ENCODE peak calls at places on chromosomes 11 and 22, in four cellular contexts. X is GM12878, H is K562, L is SK-N-SH. K is an unnamed sample.

GRCh38 chr11:22792497-22792896 is 37.1 kb downstream of the SVIP start:
- DNase-seq in H (peak; percentile 56), L (no peak), X (no peak), K (no peak)

GRCh38 chr11:73509188-73509587 is 88.7 kb downstream of the FAM168A start:
- DNase-seq in L (no peak), X (no peak), H (no peak), K (no peak)

GRCh38 chr11:1875093-1875785 is 16.5 kb downstream of the PRR33 start:
- DNase-seq in X (no peak), L (peak; percentile 30), H (no peak), K (no peak)

GRCh38 chr11:74012072-74012809 is 3.4 kb upstream of the UCP3 start:
- DNase-seq in L (no peak), X (no peak), H (no peak), K (no peak)

GRCh38 chr11:68961245-68961644 is 19.5 kb downstream of the MRGPRD start:
- DNase-seq in H (no peak), L (peak; percentile 43), X (no peak), K (no peak)

GRCh38 chr22:36086629-36087254 is 58.1 kb upstream of the RBFOX2 start:
- DNase-seq in H (no peak), X (no peak), L (no peak), K (no peak)

GRCh38 chr11:22130462-22131053 is 62.3 kb upstream of the ANO5 start:
- DNase-seq in L (peak; percentile 23), X (no peak), H (no peak), K (no peak)

GRCh38 chr11:34492806-34493414 is 20.7 kb downstream of the ELF5 start:
- DNase-seq in L (peak; percentile 72), H (peak; percentile 65), X (no peak), K (peak; percentile 57)

GRCh38 chr22:17359501-17359900 is 9.8 kb upstream of the CECR2 start:
- DNase-seq in X (no peak), H (peak; percentile 56), L (no peak), K (no peak)

GRCh38 chr11:124837491-124837856 is 27.8 kb upstream of the ROBO3 start:
- DNase-seq in L (peak; percentile 70), H (peak; percentile 56), X (peak; percentile 2), K (no peak)

GRCh38 chr11:88174627-88175003 is 628 bp downstream of the RAB38 start:
- DNase-seq in L (no peak), X (no peak), H (no peak), K (peak; percentile 40)

GRCh38 chr11:133784359-133784758 is 61.0 kb downstream of the SPATA19 start:
- DNase-seq in L (no peak), H (no peak), X (no peak), K (no peak)

GRCh38 chr22:19455585-19456370 is 8.3 kb upstream of the C22orf39 start:
- DNase-seq in X (no peak), L (no peak), H (no peak), K (no peak)

GRCh38 chr11:72378704-72379383 is 55.5 kb downstream of the CLPB start:
- DNase-seq in L (no peak), H (no peak), X (no peak), K (no peak)

GRCh38 chr11:10591741-10592140 is 23.3 kb upstream of the LYVE1 start:
- DNase-seq in L (no peak), H (no peak), X (no peak), K (no peak)

GRCh38 chr11:45933131-45933821 is 10.8 kb downstream of the LARGE2 start:
- DNase-seq in L (no peak), X (no peak), H (no peak), K (no peak)

GRCh38 chr11:22192642-22193347 is at the start of gene ANO5:
- DNase-seq in L (peak; percentile 89), X (no peak), H (peak; percentile 42), K (peak; percentile 82)

GRCh38 chr22:31737932-31738331 is 12.0 kb downstream of the PRR14L start:
- DNase-seq in H (no peak), X (no peak), L (no peak), K (no peak)

GRCh38 chr11:73468590-73469161 is 92.5 kb downstream of the RELT start:
- DNase-seq in X (no peak), H (no peak), L (no peak), K (no peak)

GRCh38 chr11:26025680-26026079 is 306.2 kb upstream of the ANO3 start:
- DNase-seq in X (no peak), L (no peak), H (no peak), K (no peak)

GRCh38 chr22:38139901-38140300 is 29.4 kb upstream of the BAIAP2L2 start:
- DNase-seq in H (no peak), X (no peak), L (no peak), K (no peak)

GRCh38 chr11:17845431-17845881 is 110.9 kb downstream of the KCNC1 start:
- DNase-seq in H (no peak), X (no peak), L (no peak), K (no peak)

GRCh38 chr11:84899740-84900139 is 727.4 kb downstream of the DLG2 start:
- DNase-seq in L (no peak), X (no peak), H (no peak), K (peak; percentile 14)

GRCh38 chr11:31643831-31644230 is 134.3 kb downstream of the ELP4 start:
- DNase-seq in X (no peak), L (no peak), H (no peak), K (no peak)

GRCh38 chr11:6771926-6772898 is at the start of gene OR2AG2:
- DNase-seq in X (peak; percentile 37), L (no peak), H (no peak), K (no peak)

GRCh38 chr22:24578355-24579241 is 14.3 kb downstream of the LRRC75B start:
- DNase-seq in X (no peak), H (no peak), L (no peak), K (no peak)

GRCh38 chr22:35688913-35689675 is 28.6 kb upstream of the APOL5 start:
- DNase-seq in X (no peak), H (no peak), L (no peak), K (no peak)

GRCh38 chr11:108122166-108122628 is 830 bp downstream of the ACAT1 start:
- DNase-seq in H (peak; percentile 22), X (no peak), L (peak; percentile 10), K (no peak)

GRCh38 chr11:88292156-88292844 is 45.2 kb downstream of the CTSC start:
- DNase-seq in L (peak; percentile 12), H (no peak), X (no peak), K (no peak)

GRCh38 chr11:101397941-101398340 is 185.9 kb downstream of the TRPC6 start:
- DNase-seq in H (no peak), L (no peak), X (no peak), K (no peak)

GRCh38 chr11:19071255-19071654 is 10.7 kb upstream of the MRGPRX2 start:
- DNase-seq in X (peak; percentile 48), H (peak; percentile 81), L (peak; percentile 81), K (peak; percentile 80)

GRCh38 chr22:41589260-41589600 is 410 bp downstream of the PMM1 start:
- DNase-seq in X (no peak), L (peak; percentile 55), H (no peak), K (peak; percentile 32)

GRCh38 chr11:75371930-75372876 is 20.7 kb upstream of the ARRB1 start:
- DNase-seq in X (no peak), H (no peak), L (no peak), K (no peak)

GRCh38 chr11:132576706-132577105 is 955.6 kb downstream of the OPCML start:
- DNase-seq in H (no peak), L (no peak), X (no peak), K (peak; percentile 22)

GRCh38 chr11:17645190-17645970 is 74.0 kb upstream of the MYOD1 start:
- DNase-seq in L (peak; percentile 8), H (no peak), X (no peak), K (no peak)

GRCh38 chr11:19510468-19510867 is 202.2 kb upstream of the NAV2 start:
- DNase-seq in L (no peak), X (no peak), H (no peak), K (no peak)

GRCh38 chr11:120686516-120686915 is 175.0 kb downstream of the GRIK4 start:
- DNase-seq in L (no peak), H (no peak), X (no peak), K (no peak)

GRCh38 chr11:115678942-115679341 is 174.7 kb upstream of the CADM1 start:
- DNase-seq in L (no peak), X (no peak), H (no peak), K (peak; percentile 71)
- TF ChIP-seq CTCF in L (peak; percentile 17), X (peak; percentile 9), H (no peak), K (no peak)

DNA sequence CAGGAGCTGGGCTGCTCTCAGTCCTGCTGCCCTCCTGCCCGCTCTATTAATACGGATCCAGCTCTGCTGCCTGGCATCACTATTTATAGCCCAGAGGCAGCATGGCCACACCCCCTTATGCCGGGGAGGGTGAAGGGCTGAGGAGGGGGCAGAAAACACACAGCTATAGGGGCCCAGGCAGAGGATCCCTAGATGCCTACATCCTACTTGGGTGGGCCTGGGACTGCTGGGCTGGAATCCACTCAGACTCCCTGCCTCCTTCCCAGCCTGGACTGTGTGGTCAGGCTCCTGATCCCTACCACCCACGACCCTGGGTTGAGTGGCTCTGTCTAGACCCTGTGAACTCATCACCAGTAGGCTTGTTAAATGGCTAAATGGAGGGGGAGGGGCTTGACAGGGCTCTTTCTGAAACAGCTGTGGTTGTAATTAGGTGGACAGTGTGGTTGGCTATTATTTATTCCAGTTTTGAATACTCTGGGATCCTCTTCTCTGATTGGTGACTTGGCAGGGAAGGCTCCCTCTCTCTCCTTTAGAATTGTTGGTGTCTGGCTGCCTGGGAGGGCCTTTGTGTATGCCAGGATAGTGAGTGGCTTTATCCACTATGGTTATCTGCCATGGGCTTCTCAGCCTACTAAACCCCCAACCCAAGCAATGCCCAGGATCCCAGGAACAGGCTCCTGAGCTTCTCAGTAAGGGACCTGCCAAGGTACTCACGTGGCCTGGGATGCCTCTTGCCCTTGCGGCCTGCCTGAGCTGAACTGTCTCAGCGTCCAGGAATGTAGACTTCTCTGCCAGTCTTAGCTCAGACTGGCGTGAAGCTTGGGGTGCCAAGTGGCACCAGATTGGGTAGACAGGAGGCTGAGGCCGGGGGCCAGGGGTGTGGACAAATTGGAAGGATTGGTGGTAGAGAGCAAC is 15.2 kb downstream of the PHLDB1 start:
- DNase-seq in H (no peak), X (no peak), L (peak; percentile 67), K (no peak)
- TF ChIP-seq USF1 in H (no peak), X (no peak), L (peak; percentile 76), K (no peak)

GRCh38 chr22:32897400-32897799 is 95.9 kb downstream of the TIMP3 start:
- DNase-seq in L (no peak), X (no peak), H (no peak), K (no peak)
- TF ChIP-seq MAX in L (no peak), X (no peak), H (no peak), K (no peak)

GRCh38 chr11:12287374-12288211 is 89.8 kb upstream of the PARVA start:
- DNase-seq in L (peak; percentile 51), X (no peak), H (peak; percentile 40), K (peak; percentile 78)
- TF ChIP-seq CTCF in L (peak; percentile 65), X (peak; percentile 32), H (peak; percentile 54), K (no peak)

DNA sequence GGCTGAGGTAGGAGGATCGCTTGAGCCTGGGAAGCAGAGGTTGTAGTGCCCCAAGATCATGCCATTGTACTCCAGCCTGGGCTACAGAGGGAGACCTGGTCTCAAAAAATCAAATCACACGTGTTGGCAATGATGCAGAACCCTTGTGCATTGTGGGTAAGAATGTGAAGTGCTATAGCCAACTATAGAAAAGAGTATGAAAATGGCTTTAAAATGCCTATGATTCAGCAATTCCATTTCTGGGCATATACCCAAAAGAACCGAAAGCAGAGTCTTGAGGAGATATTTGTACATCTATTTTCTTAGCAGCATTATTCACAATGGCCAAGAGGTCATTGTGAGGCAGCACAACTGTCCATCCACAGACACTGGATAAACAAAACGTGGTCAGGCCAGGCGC is 2.6 kb upstream of the FADS3 start:
- DNase-seq in H (no peak), L (no peak), X (no peak), K (no peak)
- TF ChIP-seq USF1 in H (no peak), L (no peak), X (no peak), K (no peak)

GRCh38 chr22:28799125-28799833 is 1.1 kb downstream of the XBP1 start:
- DNase-seq in H (peak; percentile 26), L (peak; percentile 57), X (no peak), K (no peak)
- TF ChIP-seq MAX in H (no peak), L (peak; percentile 50), X (no peak), K (no peak)

K was measured in WTC11.